ENCODE peak calls at places on chromosomes 6 and 20, in six cellular contexts. W is activated naive CD4-positive, alpha-beta T cell treated with anti-CD3 and anti-CD28 coated beads, Interleukin-2, amount 50 U/mL, for 16 hours; K is body of pancreas; S is NCI-H1092 treated with DMSO at 0.1 percent for 48 hours; J is GM03348; B is stimulated activated CD4-positive, alpha-beta T cell treated with anti-CD3 and anti-CD28 coated beads, Interleukin-2, amount 100 ng/mL, for 24 hours. O is an unnamed sample.

GRCh38 chr6:131917763-131918649 is 33.2 kb downstream of the CCN2 start:
- DNase-seq in W (no peak), K (no peak), S (no peak), J (no peak), B (no peak), O (no peak)

GRCh38 chr20:63441777-63442493 is 30.5 kb downstream of the KCNQ2 start:
- DNase-seq in W (peak; percentile 67), K (peak; percentile 51), S (peak; percentile 25), J (peak; percentile 77), B (peak; percentile 74), O (peak; percentile 29)

GRCh38 chr6:46898011-46898410 is 23.7 kb downstream of the ADGRF5 start:
- DNase-seq in W (no peak), K (no peak), S (no peak), J (peak; percentile 9), B (no peak), O (no peak)

GRCh38 chr6:17932362-17932852 is 55.0 kb downstream of the KIF13A start:
- DNase-seq in W (no peak), K (peak; percentile 43), S (no peak), J (peak; percentile 81), B (no peak), O (no peak)

GRCh38 chr6:42952389-42952788 is 8.2 kb upstream of the GNMT start:
- DNase-seq in W (no peak), K (no peak), S (no peak), J (no peak), B (no peak), O (no peak)

GRCh38 chr6:144528605-144529425 is 243.7 kb downstream of the UTRN start:
- DNase-seq in W (no peak), K (peak; percentile 12), S (no peak), J (peak; percentile 6), B (no peak), O (no peak)

GRCh38 chr6:53938810-53939209 is 144.0 kb downstream of the LRRC1 start:
- DNase-seq in W (no peak), K (no peak), S (no peak), J (no peak), B (no peak), O (no peak)

GRCh38 chr6:132933085-132933484 is 118.7 kb downstream of the RPS12 start:
- DNase-seq in W (no peak), K (no peak), S (peak; percentile 78), J (no peak), B (no peak), O (peak; percentile 4)

GRCh38 chr6:167984144-167984719 is 13.2 kb upstream of the KIF25 start:
- DNase-seq in W (no peak), K (no peak), S (no peak), J (no peak), B (no peak), O (no peak)

GRCh38 chr20:46151936-46152335 is 33.8 kb downstream of the CD40 start:
- DNase-seq in W (no peak), K (no peak), S (no peak), J (no peak), B (peak; percentile 39), O (no peak)

GRCh38 chr6:149028767-149029405 is 282.1 kb downstream of the UST start:
- DNase-seq in W (peak; percentile 59), K (peak; percentile 79), S (peak; percentile 89), J (peak; percentile 63), B (peak; percentile 59), O (peak; percentile 66)

GRCh38 chr6:150275489-150275888 is 93.3 kb upstream of the IYD start:
- DNase-seq in W (no peak), K (no peak), S (no peak), J (no peak), B (no peak), O (no peak)

GRCh38 chr20:39825950-39826349 is 863.1 kb downstream of the MAFB start:
- DNase-seq in W (no peak), K (no peak), S (no peak), J (no peak), B (no peak), O (no peak)

GRCh38 chr20:61254881-61255589 is 3.0 kb downstream of the CDH4 start:
- DNase-seq in W (no peak), K (no peak), S (no peak), J (peak; percentile 44), B (no peak), O (no peak)

GRCh38 chr20:64044484-64045247 is 4.8 kb downstream of the SOX18 start:
- DNase-seq in W (no peak), K (no peak), S (no peak), J (peak; percentile 80), B (no peak), O (no peak)

GRCh38 chr20:52937701-52938100 is 34.5 kb upstream of the TSHZ2 start:
- DNase-seq in W (no peak), K (no peak), S (no peak), J (no peak), B (no peak), O (no peak)

GRCh38 chr6:165086746-165087145 is 222.7 kb downstream of the C6orf118 start:
- DNase-seq in W (no peak), K (no peak), S (no peak), J (no peak), B (no peak), O (no peak)

GRCh38 chr6:98847767-98848538 is 13.6 kb downstream of the POU3F2 start:
- DNase-seq in W (no peak), K (no peak), S (no peak), J (peak; percentile 47), B (no peak), O (no peak)

GRCh38 chr6:121917834-121918559 is 481.5 kb upstream of the HSF2 start:
- DNase-seq in W (no peak), K (no peak), S (no peak), J (no peak), B (no peak), O (no peak)

GRCh38 chr6:156060013-156060412 is 604.4 kb upstream of the NOX3 start:
- DNase-seq in W (no peak), K (no peak), S (no peak), J (no peak), B (no peak), O (no peak)

GRCh38 chr6:1662532-1662931 is 52.8 kb downstream of the FOXC1 start:
- DNase-seq in W (no peak), K (no peak), S (no peak), J (peak; percentile 61), B (no peak), O (no peak)

GRCh38 chr6:33392168-33392947 is 735 bp downstream of the KIFC1 start:
- DNase-seq in W (no peak), K (no peak), S (no peak), J (no peak), B (no peak), O (no peak)

GRCh38 chr20:49037962-49038387 is 8.1 kb upstream of the CSE1L start:
- DNase-seq in W (peak; percentile 20), K (no peak), S (no peak), J (no peak), B (peak; percentile 33), O (no peak)

GRCh38 chr6:92281571-92282076 is 1137.7 kb downstream of the EPHA7 start:
- DNase-seq in W (no peak), K (no peak), S (no peak), J (no peak), B (no peak), O (no peak)

GRCh38 chr6:161215193-161215592 is 58.7 kb downstream of the AGPAT4 start:
- DNase-seq in W (no peak), K (peak; percentile 24), S (no peak), J (peak; percentile 77), B (no peak), O (no peak)

O was measured in thyroid gland.